ENCODE peak calls at places on chromosome 19, in ten cellular contexts. One of them, this sample, is unnamed.

GRCh38 chr19:4575267-4575793 is 15.8 kb upstream of the SEMA6B start:
- DNase-seq in posterior cingulate gyrus: no peak
- DNase-seq in GM23338: peak; percentile 95
- DNase-seq in ecto neural progenitor cell: no peak
- DNase-seq in AG04450: peak; percentile 76
- DNase-seq in retina: no peak
- DNase-seq in epithelial cell of esophagus: peak; percentile 45
- DNase-seq in HS-27A: peak; percentile 91
- DNase-seq in naive B cell: no peak
- DNase-seq in cardiac muscle cell: peak; percentile 99
- DNase-seq in this sample: no peak

GRCh38 chr19:5149508-5149907 is 180.6 kb downstream of the KDM4B start:
- DNase-seq in naive B cell: no peak
- DNase-seq in retina: no peak
- DNase-seq in cardiac muscle cell: no peak
- DNase-seq in HS-27A: no peak
- DNase-seq in AG04450: no peak
- DNase-seq in posterior cingulate gyrus: no peak
- DNase-seq in ecto neural progenitor cell: no peak
- DNase-seq in epithelial cell of esophagus: no peak
- DNase-seq in GM23338: no peak
- DNase-seq in this sample: no peak

GRCh38 chr19:13044160-13044853 is 49.0 kb downstream of the NFIX start:
- DNase-seq in epithelial cell of esophagus: peak; percentile 72
- DNase-seq in posterior cingulate gyrus: no peak
- DNase-seq in retina: no peak
- DNase-seq in naive B cell: no peak
- DNase-seq in GM23338: no peak
- DNase-seq in cardiac muscle cell: no peak
- DNase-seq in HS-27A: no peak
- DNase-seq in AG04450: no peak
- DNase-seq in ecto neural progenitor cell: no peak
- DNase-seq in this sample: no peak

GRCh38 chr19:44025217-44025936 is at the start of gene ZNF222:
- DNase-seq in retina: peak; percentile 91
- DNase-seq in cardiac muscle cell: peak; percentile 93
- DNase-seq in GM23338: peak; percentile 91
- DNase-seq in AG04450: peak; percentile 70
- DNase-seq in HS-27A: peak; percentile 77
- DNase-seq in naive B cell: peak; percentile 64
- DNase-seq in posterior cingulate gyrus: peak; percentile 77
- DNase-seq in epithelial cell of esophagus: peak; percentile 91
- DNase-seq in ecto neural progenitor cell: peak; percentile 78
- DNase-seq in this sample: peak; percentile 74

GRCh38 chr19:46828484-46828883 is 22.2 kb downstream of the AP2S1 start:
- DNase-seq in epithelial cell of esophagus: no peak
- DNase-seq in AG04450: no peak
- DNase-seq in cardiac muscle cell: no peak
- DNase-seq in posterior cingulate gyrus: no peak
- DNase-seq in naive B cell: no peak
- DNase-seq in GM23338: no peak
- DNase-seq in retina: no peak
- DNase-seq in ecto neural progenitor cell: no peak
- DNase-seq in HS-27A: no peak
- DNase-seq in this sample: no peak

GRCh38 chr19:51097166-51097736 is 11.0 kb downstream of the CTU1 start:
- DNase-seq in posterior cingulate gyrus: peak; percentile 62
- DNase-seq in GM23338: peak; percentile 83
- DNase-seq in cardiac muscle cell: peak; percentile 65
- DNase-seq in AG04450: no peak
- DNase-seq in retina: peak; percentile 43
- DNase-seq in naive B cell: peak; percentile 41
- DNase-seq in epithelial cell of esophagus: peak; percentile 90
- DNase-seq in HS-27A: no peak
- DNase-seq in ecto neural progenitor cell: peak; percentile 80
- DNase-seq in this sample: no peak

GRCh38 chr19:47028372-47028672 is 8.7 kb downstream of the NPAS1 start:
- DNase-seq in HS-27A: no peak
- DNase-seq in retina: no peak
- DNase-seq in cardiac muscle cell: no peak
- DNase-seq in AG04450: no peak
- DNase-seq in GM23338: peak; percentile 64
- DNase-seq in posterior cingulate gyrus: no peak
- DNase-seq in ecto neural progenitor cell: no peak
- DNase-seq in naive B cell: no peak
- DNase-seq in epithelial cell of esophagus: no peak
- DNase-seq in this sample: no peak

GRCh38 chr19:33133438-33134031 is 1.6 kb downstream of the WDR88 start:
- DNase-seq in retina: no peak
- DNase-seq in AG04450: no peak
- DNase-seq in GM23338: peak; percentile 51
- DNase-seq in naive B cell: no peak
- DNase-seq in epithelial cell of esophagus: no peak
- DNase-seq in posterior cingulate gyrus: no peak
- DNase-seq in cardiac muscle cell: peak; percentile 42
- DNase-seq in HS-27A: no peak
- DNase-seq in ecto neural progenitor cell: no peak
- DNase-seq in this sample: no peak

GRCh38 chr19:48943081-48943480 is 9.6 kb downstream of the DHDH start:
- DNase-seq in epithelial cell of esophagus: no peak
- DNase-seq in GM23338: no peak
- DNase-seq in ecto neural progenitor cell: no peak
- DNase-seq in posterior cingulate gyrus: no peak
- DNase-seq in retina: no peak
- DNase-seq in AG04450: no peak
- DNase-seq in cardiac muscle cell: no peak
- DNase-seq in HS-27A: no peak
- DNase-seq in naive B cell: no peak
- DNase-seq in this sample: no peak

GRCh38 chr19:14337510-14337909 is 43.7 kb upstream of the ADGRE5 start:
- DNase-seq in GM23338: peak; percentile 92
- DNase-seq in retina: peak; percentile 11
- DNase-seq in naive B cell: peak; percentile 25
- DNase-seq in posterior cingulate gyrus: no peak
- DNase-seq in ecto neural progenitor cell: no peak
- DNase-seq in HS-27A: no peak
- DNase-seq in cardiac muscle cell: peak; percentile 30
- DNase-seq in AG04450: no peak
- DNase-seq in epithelial cell of esophagus: peak; percentile 19
- DNase-seq in this sample: no peak

GRCh38 chr19:29266001-29266400 is 53.0 kb upstream of the UQCRFS1 start:
- DNase-seq in ecto neural progenitor cell: peak; percentile 29
- DNase-seq in AG04450: no peak
- DNase-seq in GM23338: no peak
- DNase-seq in naive B cell: no peak
- DNase-seq in HS-27A: no peak
- DNase-seq in epithelial cell of esophagus: no peak
- DNase-seq in posterior cingulate gyrus: no peak
- DNase-seq in retina: no peak
- DNase-seq in cardiac muscle cell: no peak
- DNase-seq in this sample: no peak

GRCh38 chr19:39100500-39101166 is 16.5 kb downstream of the ACP7 start:
- DNase-seq in ecto neural progenitor cell: no peak
- DNase-seq in AG04450: no peak
- DNase-seq in GM23338: no peak
- DNase-seq in retina: no peak
- DNase-seq in posterior cingulate gyrus: no peak
- DNase-seq in cardiac muscle cell: no peak
- DNase-seq in HS-27A: no peak
- DNase-seq in naive B cell: no peak
- DNase-seq in epithelial cell of esophagus: no peak
- DNase-seq in this sample: no peak

GRCh38 chr19:13215572-13216380 is 65.6 kb downstream of the IER2 start:
- DNase-seq in GM23338: no peak
- DNase-seq in epithelial cell of esophagus: no peak
- DNase-seq in naive B cell: no peak
- DNase-seq in ecto neural progenitor cell: no peak
- DNase-seq in HS-27A: no peak
- DNase-seq in AG04450: no peak
- DNase-seq in cardiac muscle cell: peak; percentile 46
- DNase-seq in retina: no peak
- DNase-seq in posterior cingulate gyrus: no peak
- DNase-seq in this sample: no peak

GRCh38 chr19:39150807-39151206 is 25.2 kb downstream of the PAK4 start:
- DNase-seq in posterior cingulate gyrus: no peak
- DNase-seq in ecto neural progenitor cell: no peak
- DNase-seq in cardiac muscle cell: no peak
- DNase-seq in GM23338: no peak
- DNase-seq in naive B cell: no peak
- DNase-seq in epithelial cell of esophagus: no peak
- DNase-seq in HS-27A: no peak
- DNase-seq in AG04450: no peak
- DNase-seq in retina: no peak
- DNase-seq in this sample: no peak

GRCh38 chr19:16372065-16372915 is 47.7 kb downstream of the KLF2 start:
- DNase-seq in HS-27A: no peak
- DNase-seq in cardiac muscle cell: no peak
- DNase-seq in epithelial cell of esophagus: no peak
- DNase-seq in GM23338: no peak
- DNase-seq in ecto neural progenitor cell: no peak
- DNase-seq in retina: no peak
- DNase-seq in posterior cingulate gyrus: no peak
- DNase-seq in AG04450: no peak
- DNase-seq in naive B cell: no peak
- DNase-seq in this sample: no peak

GRCh38 chr19:45515807-45516401 is 8.6 kb downstream of the VASP start:
- DNase-seq in AG04450: no peak
- DNase-seq in retina: no peak
- DNase-seq in GM23338: no peak
- DNase-seq in naive B cell: no peak
- DNase-seq in epithelial cell of esophagus: no peak
- DNase-seq in cardiac muscle cell: no peak
- DNase-seq in posterior cingulate gyrus: no peak
- DNase-seq in HS-27A: no peak
- DNase-seq in ecto neural progenitor cell: no peak
- DNase-seq in this sample: no peak

GRCh38 chr19:1266116-1266817 is 2.9 kb upstream of the CIRBP start:
- DNase-seq in AG04450: no peak
- DNase-seq in cardiac muscle cell: peak; percentile 87
- DNase-seq in HS-27A: no peak
- DNase-seq in naive B cell: peak; percentile 87
- DNase-seq in posterior cingulate gyrus: no peak
- DNase-seq in ecto neural progenitor cell: peak; percentile 90
- DNase-seq in epithelial cell of esophagus: peak; percentile 88
- DNase-seq in retina: peak; percentile 86
- DNase-seq in GM23338: peak; percentile 88
- DNase-seq in this sample: peak; percentile 40

GRCh38 chr19:19387108-19387507 is 18.4 kb upstream of the GATAD2A start:
- DNase-seq in ecto neural progenitor cell: no peak
- DNase-seq in AG04450: no peak
- DNase-seq in posterior cingulate gyrus: no peak
- DNase-seq in retina: no peak
- DNase-seq in naive B cell: no peak
- DNase-seq in epithelial cell of esophagus: no peak
- DNase-seq in HS-27A: no peak
- DNase-seq in cardiac muscle cell: no peak
- DNase-seq in GM23338: no peak
- DNase-seq in this sample: no peak

GRCh38 chr19:15107056-15108010 is at the start of gene SYDE1:
- DNase-seq in epithelial cell of esophagus: no peak
- DNase-seq in HS-27A: no peak
- DNase-seq in cardiac muscle cell: peak; percentile 80
- DNase-seq in retina: peak; percentile 59
- DNase-seq in AG04450: no peak
- DNase-seq in ecto neural progenitor cell: peak; percentile 85
- DNase-seq in posterior cingulate gyrus: no peak
- DNase-seq in GM23338: peak; percentile 92
- DNase-seq in naive B cell: no peak
- DNase-seq in this sample: no peak

GRCh38 chr19:41198559-41198958 is 5.5 kb downstream of the CYP2S1 start:
- DNase-seq in ecto neural progenitor cell: no peak
- DNase-seq in AG04450: no peak
- DNase-seq in HS-27A: no peak
- DNase-seq in posterior cingulate gyrus: no peak
- DNase-seq in GM23338: no peak
- DNase-seq in cardiac muscle cell: no peak
- DNase-seq in retina: no peak
- DNase-seq in naive B cell: no peak
- DNase-seq in epithelial cell of esophagus: no peak
- DNase-seq in this sample: no peak

GRCh38 chr19:6744381-6745288 is 5.2 kb downstream of the TRIP10 start:
- DNase-seq in retina: no peak
- DNase-seq in posterior cingulate gyrus: peak; percentile 75
- DNase-seq in HS-27A: peak; percentile 80
- DNase-seq in cardiac muscle cell: peak; percentile 95
- DNase-seq in naive B cell: no peak
- DNase-seq in GM23338: no peak
- DNase-seq in epithelial cell of esophagus: peak; percentile 92
- DNase-seq in ecto neural progenitor cell: no peak
- DNase-seq in AG04450: peak; percentile 52
- DNase-seq in this sample: no peak

GRCh38 chr19:12379732-12380443 is 14.4 kb upstream of the ZNF442 start:
- DNase-seq in AG04450: no peak
- DNase-seq in HS-27A: no peak
- DNase-seq in ecto neural progenitor cell: no peak
- DNase-seq in naive B cell: no peak
- DNase-seq in cardiac muscle cell: no peak
- DNase-seq in epithelial cell of esophagus: no peak
- DNase-seq in retina: no peak
- DNase-seq in posterior cingulate gyrus: no peak
- DNase-seq in GM23338: peak; percentile 17
- DNase-seq in this sample: no peak

GRCh38 chr19:51702103-51702753 is 9.1 kb downstream of the SPACA6 start:
- DNase-seq in epithelial cell of esophagus: peak; percentile 82
- DNase-seq in ecto neural progenitor cell: peak; percentile 83
- DNase-seq in retina: no peak
- DNase-seq in GM23338: peak; percentile 93
- DNase-seq in naive B cell: peak; percentile 23
- DNase-seq in HS-27A: no peak
- DNase-seq in cardiac muscle cell: peak; percentile 79
- DNase-seq in AG04450: no peak
- DNase-seq in posterior cingulate gyrus: peak; percentile 63
- DNase-seq in this sample: no peak